ENCODE peak calls at places on chromosomes 16 and 17, in five cellular contexts. C, S, K, L and X are unnamed samples.

GRCh38 chr17:81558941-81559806 is 7.0 kb upstream of the FAAP100 start:
- DNase-seq in C (no peak), S (no peak), K (no peak), L (no peak), X (no peak)

GRCh38 chr17:16378631-16379282 is 2.1 kb upstream of the UBB start:
- DNase-seq in C (no peak), S (no peak), K (peak), L (no peak), X (no peak)

GRCh38 chr17:6528557-6528956 is 27.8 kb downstream of the PITPNM3 start:
- DNase-seq in C (no peak), S (no peak), K (no peak), L (no peak), X (no peak)

GRCh38 chr17:75317671-75318070 is 28.4 kb upstream of the SLC25A19 start:
- DNase-seq in C (no peak), S (no peak), K (no peak), L (no peak), X (no peak)

GRCh38 chr17:7719661-7720060 is 2.1 kb downstream of the DNAH2 start:
- DNase-seq in C (no peak), S (no peak), K (no peak), L (no peak), X (no peak)

GRCh38 chr17:43713494-43714162 is 45.0 kb downstream of the SOST start:
- DNase-seq in C (peak), S (no peak), K (peak), L (no peak), X (peak)

GRCh38 chr17:10026786-10027046 is 121.6 kb upstream of the RCVRN start:
- DNase-seq in C (no peak), S (no peak), K (no peak), L (no peak), X (no peak)

GRCh38 chr17:48560452-48560817 is 15.5 kb upstream of the HOXB2 start:
- DNase-seq in C (no peak), S (no peak), K (no peak), L (no peak), X (no peak)

GRCh38 chr17:81695801-81696200 is 7.4 kb upstream of the MRPL12 start:
- DNase-seq in C (no peak), S (no peak), K (no peak), L (no peak), X (no peak)

GRCh38 chr16:69182730-69183416 is 4.1 kb upstream of the SNTB2 start:
- DNase-seq in C (no peak), S (no peak), K (peak), L (no peak), X (no peak)

GRCh38 chr17:66748578-66748977 is 86.3 kb upstream of the CACNG5 start:
- DNase-seq in C (no peak), S (no peak), K (no peak), L (no peak), X (no peak)

GRCh38 chr16:75803753-75804152 is 77.5 kb upstream of the CPHXL start:
- DNase-seq in C (no peak), S (no peak), K (no peak), L (no peak), X (no peak)

GRCh38 chr17:79888009-79888540 is 48.8 kb upstream of the CBX4 start:
- DNase-seq in C (no peak), S (no peak), K (no peak), L (no peak), X (no peak)

GRCh38 chr16:86733526-86734254 is 155.3 kb downstream of the FOXL1 start:
- DNase-seq in C (no peak), S (no peak), K (no peak), L (no peak), X (no peak)

GRCh38 chr17:19360772-19361171 is 1.8 kb downstream of the B9D1 start:
- DNase-seq in C (no peak), S (no peak), K (no peak), L (no peak), X (no peak)

GRCh38 chr17:79033046-79033616 is 9.2 kb downstream of the C1QTNF1 start:
- DNase-seq in C (no peak), S (no peak), K (no peak), L (no peak), X (no peak)

GRCh38 chr16:82092711-82093110 is 57.7 kb downstream of the HSD17B2 start:
- DNase-seq in C (no peak), S (no peak), K (peak), L (no peak), X (no peak)

GRCh38 chr17:74432484-74433391 is 850 bp downstream of the GPRC5C start:
- DNase-seq in C (no peak), S (no peak), K (peak), L (no peak), X (no peak)

GRCh38 chr17:4592240-4593005 is 8.1 kb downstream of the SMTNL2 start:
- DNase-seq in C (no peak), S (no peak), K (no peak), L (no peak), X (no peak)

GRCh38 chr16:55656695-55657092 is 906 bp downstream of the SLC6A2 start:
- DNase-seq in C (no peak), S (no peak), K (no peak), L (no peak), X (no peak)

DNA sequence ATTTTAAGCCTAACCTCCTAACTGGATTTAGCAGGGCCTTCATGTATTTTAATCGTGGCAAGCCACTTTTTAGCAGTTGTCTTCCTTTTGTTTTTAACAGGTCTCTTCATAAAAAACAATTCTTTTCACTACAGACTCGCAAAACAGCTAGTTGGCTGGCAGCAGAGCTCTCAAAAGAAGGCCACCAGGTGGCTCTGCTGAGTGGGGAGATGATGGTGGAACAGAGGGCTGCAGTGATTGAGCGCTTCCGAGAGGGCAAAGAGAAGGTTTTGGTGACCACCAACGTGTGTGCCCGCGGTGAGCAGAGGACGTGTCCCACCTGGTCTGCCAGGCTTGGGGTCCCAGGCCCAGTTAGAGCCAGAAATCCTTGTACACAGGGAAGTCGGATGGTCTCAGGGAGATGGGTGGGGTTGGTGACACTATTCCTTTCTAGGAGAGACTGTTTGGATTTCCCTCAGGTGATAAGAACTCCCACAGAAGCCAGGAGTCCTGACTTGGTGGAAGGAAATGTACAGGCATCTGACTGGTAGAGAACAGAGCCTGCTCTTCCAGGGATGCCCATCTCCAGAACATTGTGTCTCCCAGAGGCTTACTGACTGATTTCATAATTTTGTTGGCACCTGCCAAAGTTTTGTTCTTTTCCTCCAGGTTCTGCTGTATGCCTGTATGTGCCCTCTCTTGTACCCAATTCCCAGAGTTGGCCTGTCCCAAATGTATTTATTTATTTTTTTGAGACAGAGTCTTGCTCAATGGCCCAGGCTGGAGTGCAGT is 14.9 kb upstream of the DDX19A start:
- DNase-seq in C (no peak), S (no peak), K (peak), L (no peak), X (no peak)
- TF ChIP-seq CTCF in C (peak), S (peak), K (peak), L (peak), X (peak)

DNA sequence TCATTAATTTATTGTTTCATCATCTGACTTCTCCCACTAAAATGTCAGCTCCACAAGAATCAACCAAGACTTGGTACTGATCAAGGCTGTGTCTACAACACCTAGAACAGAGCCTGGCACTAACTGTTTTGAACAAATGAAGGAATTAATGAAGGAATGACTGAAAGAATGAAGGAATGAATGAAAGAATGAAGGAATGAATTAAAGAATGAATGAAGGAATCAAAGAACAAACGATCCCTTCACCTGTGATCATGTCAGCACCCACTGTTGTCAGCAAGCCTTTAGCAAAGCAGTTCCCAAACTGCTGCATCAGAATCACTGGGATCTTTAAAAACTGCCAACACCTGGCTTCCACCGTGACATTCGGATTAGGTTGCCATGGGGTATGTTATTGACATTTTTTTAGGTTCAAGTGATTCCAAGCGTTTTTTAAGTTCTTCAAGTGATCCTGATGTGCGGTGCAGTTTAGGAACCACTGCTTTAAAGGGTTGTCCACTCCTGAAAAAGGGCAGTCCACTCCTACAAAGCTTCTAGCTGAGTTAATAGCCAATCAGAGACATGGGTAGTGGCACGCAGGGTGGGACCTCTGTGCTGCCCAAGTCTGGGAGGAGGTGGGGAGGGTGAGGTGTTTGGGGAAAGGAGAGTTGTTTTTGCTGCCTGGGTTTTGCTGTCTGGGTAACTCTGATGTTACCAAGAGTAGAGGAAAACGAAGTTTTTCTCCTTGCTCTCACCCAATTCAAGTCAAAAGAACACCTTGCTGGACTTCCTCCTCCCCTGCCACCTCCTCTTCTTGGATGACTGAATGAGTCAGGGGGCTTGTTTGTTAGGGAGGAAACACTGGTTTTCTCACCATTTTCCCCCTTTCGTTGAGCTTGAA is 89.7 kb downstream of the RAB11FIP4 start:
- DNase-seq in C (no peak), S (no peak), K (no peak), L (no peak), X (no peak)
- TF ChIP-seq CTCF in C (no peak), S (no peak), K (no peak), L (no peak), X (no peak)

GRCh38 chr16:4538067-4538385 is 547 bp downstream of the CDIP1 start:
- DNase-seq in C (no peak), S (no peak), K (no peak), L (no peak), X (no peak)

GRCh38 chr16:4537376-4538066 is 1.1 kb downstream of the CDIP1 start:
- DNase-seq in C (no peak), S (no peak), K (no peak), L (no peak), X (peak)

GRCh38 chr16:4539716-4540284 is 1.2 kb upstream of the CDIP1 start:
- DNase-seq in C (no peak), S (no peak), K (no peak), L (no peak), X (no peak)

GRCh38 chr16:4536391-4537106 is 2.0 kb downstream of the CDIP1 start:
- DNase-seq in C (no peak), S (no peak), K (no peak), L (no peak), X (no peak)

GRCh38 chr16:4538386-4539235 is at the start of gene CDIP1:
- DNase-seq in C (peak), S (peak), K (peak), L (peak), X (peak)
- TF ChIP-seq CTCF in C (no peak), S (peak), K (no peak), L (no peak), X (no peak)

GRCh38 chr16:17977260-17977659 is 359.3 kb downstream of the NPIPA8 start:
- DNase-seq in C (no peak), S (no peak), K (no peak), L (no peak), X (no peak)

GRCh38 chr16:17983847-17984639 is 352.5 kb downstream of the NPIPA8 start:
- DNase-seq in C (no peak), S (no peak), K (no peak), L (no peak), X (no peak)

DNA sequence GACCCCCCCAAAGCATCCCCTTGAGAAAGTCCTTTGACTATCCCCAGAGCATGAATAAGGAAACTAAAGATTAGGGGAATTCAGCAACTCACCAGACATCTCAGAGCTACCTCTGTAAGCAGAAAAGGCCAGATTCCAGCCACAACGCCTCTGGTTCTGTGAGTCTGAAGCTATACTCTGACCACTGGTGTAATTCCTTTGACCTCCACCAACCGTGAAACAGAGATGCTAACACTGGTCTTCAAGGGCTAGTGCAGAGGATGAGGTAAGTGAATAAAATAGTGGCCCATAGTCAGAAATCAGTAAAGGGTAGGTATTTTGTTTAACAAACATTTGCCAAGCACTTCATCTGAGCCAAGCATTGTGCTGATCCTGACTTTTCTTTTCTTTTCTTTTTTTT is 353.4 kb downstream of the NPIPA8 start:
- DNase-seq in C (no peak), S (no peak), K (no peak), L (no peak), X (no peak)
- TF ChIP-seq CTCF in C (no peak), S (no peak), K (no peak), L (no peak), X (no peak)

DNA sequence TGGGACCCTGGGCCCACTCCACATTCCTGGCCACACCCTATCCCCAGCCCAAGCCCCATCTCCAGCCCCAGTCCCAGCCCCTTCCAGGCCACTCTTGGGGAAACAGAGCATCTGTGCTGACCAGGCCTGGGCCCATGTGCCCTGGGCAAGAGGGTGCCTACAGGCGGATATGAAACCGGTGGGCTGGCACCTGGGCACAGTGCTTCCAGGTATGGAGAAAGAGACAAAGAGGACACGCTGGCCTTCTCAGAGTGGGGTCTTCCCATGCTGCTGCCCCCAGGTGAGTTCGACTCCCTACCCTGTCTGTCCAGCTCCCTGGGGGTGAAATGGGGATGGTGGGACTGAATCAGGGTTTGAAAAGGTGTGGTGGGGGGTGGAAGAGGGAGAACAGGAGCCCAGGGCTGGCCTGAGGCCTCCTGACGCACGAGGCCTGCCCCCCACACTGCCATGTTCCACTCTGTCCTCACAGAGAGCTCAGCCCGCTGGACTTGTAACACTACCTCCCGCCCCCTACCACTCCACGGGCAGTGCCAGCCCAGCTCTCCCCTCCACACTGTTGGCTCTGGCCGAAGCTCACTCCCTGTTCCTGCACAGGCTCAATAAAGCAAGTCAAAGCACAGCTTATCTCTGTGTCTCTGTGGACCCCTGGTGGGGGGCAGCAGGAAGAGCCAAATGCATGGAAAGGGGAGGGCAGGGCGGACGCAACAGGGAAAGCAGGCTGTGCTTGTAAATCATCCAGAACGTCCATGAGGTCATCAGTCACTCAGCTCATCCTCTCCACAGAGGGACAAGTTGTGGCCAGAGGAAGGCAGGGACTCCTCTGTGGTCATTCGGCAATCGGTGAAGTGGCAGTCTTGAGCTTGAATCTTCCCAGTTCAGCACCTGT is 71.1 kb upstream of the TMEM97 start:
- DNase-seq in C (no peak), S (no peak), K (no peak), L (no peak), X (no peak)
- TF ChIP-seq CTCF in C (no peak), S (no peak), K (no peak), L (no peak), X (no peak)

GRCh38 chr16:85566502-85567100 is 46.5 kb upstream of the GSE1 start:
- DNase-seq in C (no peak), S (no peak), K (no peak), L (no peak), X (no peak)

GRCh38 chr16:85569039-85569614 is 44.0 kb upstream of the GSE1 start:
- DNase-seq in C (no peak), S (no peak), K (no peak), L (no peak), X (no peak)

GRCh38 chr16:85568519-85568918 is 44.6 kb upstream of the GSE1 start:
- DNase-seq in C (no peak), S (no peak), K (no peak), L (no peak), X (no peak)

GRCh38 chr16:85565796-85566501 is 47.2 kb upstream of the GSE1 start:
- DNase-seq in C (no peak), S (no peak), K (no peak), L (no peak), X (no peak)

DNA sequence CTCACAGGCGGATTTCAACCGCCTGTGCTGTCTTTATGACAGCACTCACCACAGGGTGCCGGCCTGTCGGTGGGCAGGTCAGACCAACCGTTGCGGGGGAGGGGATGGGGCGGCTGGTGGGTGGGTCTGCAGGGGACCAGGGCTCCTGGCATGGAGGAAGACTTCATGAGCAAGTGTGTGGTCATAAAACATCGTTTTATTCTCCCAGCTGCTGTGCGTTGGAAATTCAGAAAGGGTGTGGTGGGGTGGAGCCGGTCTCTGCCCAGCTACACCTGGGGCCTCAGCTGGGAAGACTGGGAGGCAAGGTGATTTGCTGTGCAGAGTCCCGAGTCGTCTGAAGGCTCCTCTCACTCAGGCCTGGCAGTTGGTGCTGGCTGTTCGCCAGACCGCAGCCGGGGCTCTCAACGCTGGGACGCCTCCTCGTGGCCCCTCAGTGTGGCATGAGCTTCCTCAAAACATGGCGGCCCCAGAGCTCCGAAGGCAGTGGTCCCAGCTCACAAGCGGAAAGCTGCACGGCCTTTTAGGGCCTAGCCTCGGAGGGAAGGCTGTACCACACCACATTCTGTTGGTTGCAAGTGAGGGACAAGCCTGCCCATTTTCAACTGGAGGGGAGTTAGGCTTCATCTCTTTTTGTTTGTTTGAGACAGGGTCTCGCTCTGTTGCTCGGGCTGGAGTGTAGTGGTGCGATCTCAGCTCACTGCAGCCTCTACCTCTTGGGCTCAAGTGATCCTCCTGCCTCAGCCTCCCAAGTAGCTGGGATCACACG is 45.8 kb upstream of the GSE1 start:
- DNase-seq in C (no peak), S (no peak), K (peak), L (no peak), X (no peak)
- TF ChIP-seq CTCF in C (no peak), S (no peak), K (no peak), L (no peak), X (no peak)

GRCh38 chr16:1342526-1343427 is 8.9 kb downstream of the TSR3 start:
- DNase-seq in C (peak), S (peak), K (peak), L (peak), X (peak)
- TF ChIP-seq CTCF in C (no peak), S (no peak), K (no peak), L (no peak), X (no peak)

GRCh38 chr17:73348824-73349095 is 37.0 kb upstream of the CDC42EP4 start:
- DNase-seq in C (no peak), S (no peak), K (no peak), L (no peak), X (no peak)

GRCh38 chr17:73349647-73350046 is 37.8 kb upstream of the CDC42EP4 start:
- DNase-seq in C (no peak), S (no peak), K (no peak), L (no peak), X (no peak)

GRCh38 chr17:73349138-73349537 is 37.3 kb upstream of the CDC42EP4 start:
- DNase-seq in C (no peak), S (no peak), K (no peak), L (no peak), X (no peak)

GRCh38 chr17:73347355-73347754 is 35.6 kb upstream of the CDC42EP4 start:
- DNase-seq in C (no peak), S (no peak), K (no peak), L (no peak), X (no peak)

GRCh38 chr17:73348018-73348823 is 36.4 kb upstream of the CDC42EP4 start:
- DNase-seq in C (no peak), S (no peak), K (no peak), L (no peak), X (no peak)
- TF ChIP-seq CTCF in C (no peak), S (no peak), K (no peak), L (no peak), X (peak)